ENCODE peak calls at places on chromosome 10, in four cellular contexts. C is A549; V is CD4-positive, CD25-positive, alpha-beta regulatory T cell; X is aorta. P is an unnamed sample.
A peak's percentile ranks its signal among the peaks of the same experiment; 100 is the strongest.

GRCh38 chr10:47374611-47375536 is 9.2 kb downstream of the ZNF488 start:
- DNase-seq in C (no peak), V (no peak), X (peak; percentile 73), P (no peak)

GRCh38 chr10:73629165-73629564 is 12.1 kb downstream of the MYOZ1 start:
- DNase-seq in C (no peak), V (no peak), X (no peak), P (no peak)

GRCh38 chr10:77563638-77564270 is 73.9 kb downstream of the KCNMA1 start:
- DNase-seq in C (no peak), V (no peak), X (no peak), P (no peak)

GRCh38 chr10:45425628-45426563 is 51.9 kb downstream of the ALOX5 start:
- DNase-seq in C (peak; percentile 36), V (no peak), X (no peak), P (peak; percentile 32)

GRCh38 chr10:10644317-10645111 is 373.2 kb upstream of the CELF2 start:
- DNase-seq in C (no peak), V (no peak), X (no peak), P (peak; percentile 71)

GRCh38 chr10:30816812-30817193 is 187.2 kb upstream of the LYZL2 start:
- DNase-seq in C (no peak), V (no peak), X (no peak), P (no peak)

GRCh38 chr10:119022846-119023552 is 6.5 kb upstream of the NANOS1 start:
- DNase-seq in C (no peak), V (no peak), X (no peak), P (no peak)

GRCh38 chr10:62501547-62501946 is 127.4 kb downstream of the ZNF365 start:
- DNase-seq in C (no peak), V (no peak), X (no peak), P (no peak)

DNA sequence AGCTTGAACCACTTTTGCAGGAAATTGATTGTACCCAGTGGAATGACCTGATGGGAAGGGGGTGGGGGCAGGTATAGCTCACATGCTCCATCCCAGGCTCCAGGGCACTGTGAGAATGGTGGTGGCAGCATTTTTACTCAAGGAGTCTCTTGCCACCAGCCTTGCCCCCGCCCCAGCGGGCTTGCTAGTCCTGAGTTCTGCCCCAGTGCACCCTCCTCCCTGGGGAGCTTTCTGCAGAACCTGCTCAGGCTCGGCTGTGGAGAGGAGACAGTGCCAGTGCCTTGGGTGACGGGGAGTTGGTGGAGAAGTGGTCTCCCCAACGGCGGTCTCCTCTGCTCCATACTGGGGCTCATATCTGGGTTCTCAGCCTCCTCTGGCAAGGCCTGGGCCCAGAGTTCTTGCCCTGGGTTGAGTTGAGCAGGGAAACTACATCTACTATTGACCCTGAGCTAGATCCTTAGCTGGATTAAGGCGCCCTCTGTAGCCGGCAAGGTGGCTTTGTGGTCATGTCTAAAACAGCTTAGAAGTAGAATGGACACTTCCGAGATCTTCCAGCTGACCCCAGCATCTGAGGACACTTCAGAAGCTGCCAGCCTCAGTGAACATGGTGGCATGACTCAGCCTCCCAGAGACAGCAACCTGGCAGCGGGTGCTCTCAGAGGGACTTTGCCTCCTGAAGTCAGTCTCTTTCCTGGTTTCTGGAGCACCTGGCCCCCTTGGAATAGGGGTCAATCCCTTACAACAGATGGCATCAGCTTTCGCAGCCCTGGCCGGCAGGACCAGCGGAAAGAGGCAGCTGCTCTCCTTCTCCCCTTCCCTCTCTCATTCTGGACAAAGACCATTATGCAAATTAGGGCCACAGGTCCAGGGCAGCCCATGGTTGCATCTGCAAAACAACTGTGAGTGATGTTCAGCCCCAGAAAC is 363.4 kb upstream of the MKI67 start:
- DNase-seq in C (no peak), V (no peak), X (no peak), P (no peak)
- H3K9me3 ChIP-seq in C (no peaks in the 10 kb centered on the region), V (no peaks in the 10 kb centered on the region), X (no peaks in the 10 kb centered on the region), P (no peaks in the 10 kb centered on the region)

DNA sequence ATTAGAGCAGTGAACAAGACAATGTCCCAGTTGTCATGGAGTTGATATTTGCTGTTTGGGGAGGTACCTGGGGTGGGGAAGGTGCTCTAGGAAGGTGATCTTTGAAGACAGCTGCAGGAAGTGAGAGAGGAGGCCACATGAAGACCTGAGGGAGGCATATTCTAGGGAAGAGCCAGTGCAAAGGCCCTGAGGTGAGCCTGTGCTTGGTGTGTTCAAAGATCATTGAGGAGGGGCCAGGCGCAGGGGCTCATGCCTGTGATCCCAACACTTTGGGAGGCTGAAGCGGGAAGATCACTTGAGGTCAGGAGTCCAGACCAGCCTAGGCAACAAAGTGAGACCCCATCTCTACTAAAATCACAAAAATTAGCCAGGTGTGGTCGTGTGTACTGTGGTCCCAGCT is 15.1 kb downstream of the SEC61A2 start:
- DNase-seq in C (no peak), V (no peak), X (no peak), P (no peak)
- H3K9me3 ChIP-seq in C (no peaks in the 10 kb centered on the region), V (no peaks in the 10 kb centered on the region), X (no peaks in the 10 kb centered on the region), P (no peaks in the 10 kb centered on the region)

DNA sequence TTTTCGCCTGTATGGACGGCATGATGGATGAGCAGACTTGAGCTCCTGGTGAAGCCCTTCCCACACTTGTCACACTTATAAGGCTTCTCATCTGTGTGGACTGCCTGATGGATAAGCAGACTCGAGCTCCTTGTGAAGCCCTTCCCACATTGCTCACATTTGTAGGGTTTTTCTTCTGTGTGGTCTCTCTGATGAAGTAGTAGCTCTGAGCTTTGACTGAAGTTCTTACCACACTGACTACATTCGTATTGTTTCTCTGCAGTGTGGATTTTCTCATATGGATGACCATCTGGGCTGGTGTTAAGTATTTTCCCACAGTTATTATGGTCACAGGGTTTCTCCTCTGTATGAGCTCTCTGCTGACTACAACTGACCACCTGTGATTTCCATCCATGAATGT is 17.2 kb downstream of the ZNF239 start:
- DNase-seq in C (no peak), V (no peak), X (no peak), P (no peak)
- H3K9me3 ChIP-seq in C (peaks cover 74% of the 10 kb centered on the region), V (peaks cover 54% of the 10 kb centered on the region), X (peaks cover 33% of the 10 kb centered on the region), P (no peaks in the 10 kb centered on the region)

DNA sequence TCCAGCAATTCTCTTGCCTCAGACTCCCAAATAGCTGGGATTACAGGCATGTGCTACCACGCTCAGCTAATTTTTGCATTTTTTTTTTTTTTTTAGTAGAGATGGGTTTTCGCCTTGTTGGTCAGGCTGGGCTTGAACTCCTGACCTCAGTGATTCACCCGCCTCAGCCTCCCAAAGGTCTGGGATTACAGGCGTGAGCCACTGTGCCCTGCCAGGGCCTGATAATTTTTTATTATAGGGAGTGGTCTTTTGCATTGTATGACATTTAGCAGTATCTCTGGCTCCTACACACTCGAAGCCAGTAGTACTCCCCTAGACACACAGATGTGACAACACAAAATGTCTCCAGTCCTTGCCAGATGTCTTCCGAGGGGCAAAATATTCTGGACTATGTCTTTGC is 124.0 kb downstream of the DKK1 start:
- DNase-seq in C (no peak), V (no peak), X (no peak), P (no peak)
- H3K9me3 ChIP-seq in C (no peaks in the 10 kb centered on the region), V (no peaks in the 10 kb centered on the region), X (no peaks in the 10 kb centered on the region), P (no peaks in the 10 kb centered on the region)

GRCh38 chr10:130283234-130283574 is 147.0 kb downstream of the GLRX3 start:
- DNase-seq in C (no peak), V (no peak), X (no peak), P (no peak)
- H3K9me3 ChIP-seq in C (peaks cover 51% of the 10 kb centered on the region), V (peaks cover 70% of the 10 kb centered on the region), X (peaks cover 23% of the 10 kb centered on the region), P (peaks cover 23% of the 10 kb centered on the region)

GRCh38 chr10:108112218-108112617 is 947.7 kb upstream of the SORCS1 start:
- DNase-seq in C (no peak), V (no peak), X (no peak), P (no peak)
- H3K9me3 ChIP-seq in C (no peaks in the 10 kb centered on the region), V (peaks cover 3% of the 10 kb centered on the region), X (peaks cover 1% of the 10 kb centered on the region), P (no peaks in the 10 kb centered on the region)

DNA sequence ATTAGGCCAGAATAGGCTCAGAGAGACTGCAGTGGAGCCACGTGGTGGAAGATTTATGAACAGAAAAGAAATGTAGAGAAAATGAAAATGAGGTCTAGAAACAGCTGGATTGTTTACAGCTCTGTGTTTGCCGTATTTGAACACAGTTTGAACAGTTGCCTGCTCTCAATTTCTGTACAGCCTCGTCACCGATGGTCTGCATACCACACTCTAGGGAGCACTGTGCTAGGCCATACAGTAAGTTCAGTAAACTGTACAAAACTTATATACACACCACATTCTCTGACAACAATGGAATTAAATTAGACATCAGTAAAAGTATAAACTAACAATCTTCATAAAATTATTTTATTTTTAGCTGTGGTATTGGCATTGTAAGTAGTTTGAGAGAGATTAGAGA is 11.1 kb upstream of the CYP2E1 start:
- DNase-seq in C (no peak), V (no peak), X (no peak), P (no peak)
- H3K9me3 ChIP-seq in C (peaks cover 17% of the 10 kb centered on the region), V (no peaks in the 10 kb centered on the region), X (no peaks in the 10 kb centered on the region), P (no peaks in the 10 kb centered on the region)

P was measured in right cardiac atrium.